ENCODE peak calls at places on chromosomes 16 and 17, in ten cellular contexts. S is CD4-positive, CD25-positive, alpha-beta regulatory T cell; T is Right ventricle myocardium inferior; L is upper lobe of right lung; K is aorta; R is left lung; E is effector memory CD8-positive, alpha-beta T cell; C is left cardiac atrium; N is naive thymus-derived CD8-positive, alpha-beta T cell; B is SK-N-SH treated with all-trans-retinoic acid at 6 μM for 48 hours. O is an unnamed sample.

GRCh38 chr17:54372071-54372720 is 528.5 kb upstream of the TOM1L1 start:
- ATAC-seq in S (no peak), T (no peak), L (no peak), K (no peak), R (no peak), E (no peak), C (no peak), N (no peak), B (no peak), O (no peak)

GRCh38 chr16:3171855-3172593 is 16.0 kb upstream of the OR1F1 start:
- ATAC-seq in S (peak; percentile 14), T (no peak), L (peak; percentile 31), K (no peak), R (no peak), E (peak; percentile 27), C (no peak), N (peak; percentile 48), B (peak; percentile 62), O (no peak)

GRCh38 chr16:2040031-2040430 is 7.6 kb downstream of the NTHL1 start:
- ATAC-seq in S (no peak), T (no peak), L (no peak), K (no peak), R (no peak), E (no peak), C (no peak), N (no peak), B (no peak), O (no peak)

GRCh38 chr17:32498362-32498761 is 11.6 kb downstream of the CDK5R1 start:
- ATAC-seq in S (no peak), T (no peak), L (no peak), K (no peak), R (no peak), E (no peak), C (no peak), N (no peak), B (no peak), O (no peak)

GRCh38 chr17:2083613-2084128 is 28.8 kb downstream of the HIC1 start:
- ATAC-seq in S (no peak), T (peak; percentile 30), L (peak; percentile 86), K (peak; percentile 9), R (peak; percentile 75), E (peak; percentile 31), C (peak; percentile 31), N (no peak), B (no peak), O (peak; percentile 54)

GRCh38 chr17:42655528-42655927 is 3.6 kb upstream of the TUBG2 start:
- ATAC-seq in S (no peak), T (no peak), L (no peak), K (no peak), R (no peak), E (no peak), C (no peak), N (no peak), B (no peak), O (no peak)

GRCh38 chr17:20262116-20262977 is 205.0 kb downstream of the LGALS9B start:
- ATAC-seq in S (no peak), T (no peak), L (no peak), K (no peak), R (no peak), E (no peak), C (no peak), N (peak; percentile 95), B (no peak), O (no peak)

GRCh38 chr17:50051082-50051576 is 4.8 kb upstream of the ITGA3 start:
- ATAC-seq in S (peak; percentile 52), T (no peak), L (no peak), K (no peak), R (peak; percentile 14), E (no peak), C (no peak), N (no peak), B (peak; percentile 15), O (peak; percentile 72)

GRCh38 chr16:9404811-9405210 is 313.4 kb downstream of the HAPSTR1 start:
- ATAC-seq in S (no peak), T (no peak), L (no peak), K (no peak), R (no peak), E (no peak), C (no peak), N (no peak), B (no peak), O (no peak)

GRCh38 chr16:70715860-70716357 is 30.1 kb upstream of the MTSS2 start:
- ATAC-seq in S (no peak), T (no peak), L (peak; percentile 10), K (no peak), R (peak; percentile 21), E (no peak), C (no peak), N (no peak), B (peak; percentile 51), O (no peak)

GRCh38 chr16:50204426-50205108 is 51.5 kb downstream of the TENT4B start:
- ATAC-seq in S (peak; percentile 28), T (no peak), L (no peak), K (no peak), R (no peak), E (peak; percentile 27), C (no peak), N (no peak), B (no peak), O (peak; percentile 58)

GRCh38 chr16:54424043-54424451 is 137.5 kb upstream of the IRX3 start:
- ATAC-seq in S (no peak), T (no peak), L (no peak), K (no peak), R (no peak), E (no peak), C (no peak), N (no peak), B (peak; percentile 28), O (peak; percentile 77)

GRCh38 chr17:17711708-17712141 is 30.5 kb downstream of the RAI1 start:
- ATAC-seq in S (no peak), T (no peak), L (peak; percentile 9), K (no peak), R (peak; percentile 40), E (no peak), C (no peak), N (no peak), B (no peak), O (no peak)

GRCh38 chr16:15526097-15526496 is 91.7 kb downstream of the BMERB1 start:
- ATAC-seq in S (no peak), T (no peak), L (no peak), K (no peak), R (no peak), E (no peak), C (no peak), N (no peak), B (no peak), O (no peak)

GRCh38 chr17:68870427-68870826 is 84.8 kb downstream of the ABCA8 start:
- ATAC-seq in S (no peak), T (no peak), L (no peak), K (no peak), R (no peak), E (no peak), C (no peak), N (no peak), B (no peak), O (no peak)

GRCh38 chr16:2090481-2090797 is 42.7 kb downstream of the TSC2 start:
- ATAC-seq in S (no peak), T (peak; percentile 38), L (no peak), K (no peak), R (no peak), E (no peak), C (peak; percentile 16), N (no peak), B (no peak), O (no peak)

GRCh38 chr17:57356153-57356721 is 99.9 kb downstream of the MSI2 start:
- ATAC-seq in S (no peak), T (no peak), L (no peak), K (no peak), R (no peak), E (no peak), C (no peak), N (no peak), B (no peak), O (no peak)

GRCh38 chr17:80951121-80952090 is 40.2 kb upstream of the CHMP6 start:
- ATAC-seq in S (no peak), T (no peak), L (no peak), K (no peak), R (no peak), E (no peak), C (no peak), N (no peak), B (no peak), O (peak; percentile 54)

GRCh38 chr17:38418693-38419507 is 9.4 kb upstream of the ARHGAP23 start:
- ATAC-seq in S (no peak), T (no peak), L (no peak), K (no peak), R (no peak), E (no peak), C (no peak), N (peak; percentile 26), B (no peak), O (no peak)

GRCh38 chr16:81838794-81839193 is 59.7 kb downstream of the PLCG2 start:
- ATAC-seq in S (no peak), T (no peak), L (no peak), K (no peak), R (no peak), E (no peak), C (no peak), N (no peak), B (no peak), O (peak; percentile 62)

GRCh38 chr16:29745853-29746345 is at the start of gene C16orf54:
- ATAC-seq in S (peak; percentile 90), T (peak; percentile 86), L (peak; percentile 95), K (peak; percentile 85), R (peak; percentile 89), E (peak; percentile 82), C (peak; percentile 91), N (peak; percentile 83), B (no peak), O (peak; percentile 81)

GRCh38 chr16:56277040-56277439 is 85.8 kb downstream of the GNAO1 start:
- ATAC-seq in S (no peak), T (no peak), L (no peak), K (no peak), R (no peak), E (no peak), C (no peak), N (no peak), B (no peak), O (no peak)

GRCh38 chr17:19948100-19948943 is 29.3 kb downstream of the AKAP10 start:
- ATAC-seq in S (no peak), T (peak; percentile 39), L (peak; percentile 38), K (no peak), R (peak; percentile 37), E (no peak), C (no peak), N (no peak), B (no peak), O (no peak)

GRCh38 chr17:78496311-78496710 is 80.9 kb downstream of the DNAH17 start:
- ATAC-seq in S (no peak), T (no peak), L (peak; percentile 19), K (no peak), R (no peak), E (no peak), C (no peak), N (no peak), B (no peak), O (no peak)

O was measured in esophagus mucosa.